ENCODE peak calls at places on chromosomes 12 and 14, in five cellular contexts. H is IMR-90, R is H9, L is mesenchymal stem cell, C is H1. S is an unnamed sample.

GRCh38 chr14:41167040-41167439 is 439.6 kb upstream of the LRFN5 start:
- DNase-seq in H (no peak), R (peak; percentile 35), L (no peak), C (no peak), S (no peak)

GRCh38 chr12:78331764-78332163 is 501.1 kb downstream of the NAV3 start:
- DNase-seq in H (no peak), R (no peak), L (peak; percentile 4), C (no peak), S (peak; percentile 9)

GRCh38 chr14:21768116-21768874 is 94.7 kb upstream of the OR4E1 start:
- DNase-seq in H (peak; percentile 1), R (peak; percentile 58), L (peak; percentile 14), C (no peak), S (peak; percentile 42)

GRCh38 chr12:8709124-8709830 is 11.5 kb downstream of the RIMKLB start:
- DNase-seq in H (no peak), R (no peak), L (peak; percentile 38), C (no peak), S (no peak)

GRCh38 chr12:29990971-29991370 is 207.2 kb upstream of the TMTC1 start:
- DNase-seq in H (peak; percentile 2), R (no peak), L (no peak), C (no peak), S (no peak)

GRCh38 chr12:104792570-104792969 is 165.5 kb downstream of the SLC41A2 start:
- DNase-seq in H (peak; percentile 86), R (no peak), L (peak; percentile 71), C (no peak), S (no peak)

GRCh38 chr12:45726594-45727300 is 2.8 kb upstream of the ARID2 start:
- DNase-seq in H (peak; percentile 21), R (peak; percentile 48), L (peak; percentile 59), C (peak; percentile 61), S (no peak)

GRCh38 chr12:127107744-127108143 is 1159.2 kb upstream of the TMEM132C start:
- DNase-seq in H (no peak), R (no peak), L (no peak), C (no peak), S (no peak)

GRCh38 chr12:124478985-124479645 is 88.3 kb downstream of the NCOR2 start:
- DNase-seq in H (no peak), R (no peak), L (no peak), C (no peak), S (no peak)

GRCh38 chr12:59808317-59808910 is 212.6 kb downstream of the SLC16A7 start:
- DNase-seq in H (peak; percentile 41), R (no peak), L (peak; percentile 50), C (no peak), S (peak; percentile 6)

GRCh38 chr14:61253064-61253753 is 27.9 kb downstream of the TMEM30B start:
- DNase-seq in H (no peak), R (no peak), L (no peak), C (no peak), S (no peak)
- H2AFZ ChIP-seq in H (peak overlapping the region; percentile 77), R (no peak overlapping the region), L (no peak overlapping the region), C (no peak overlapping the region), S (no peak overlapping the region)

DNA sequence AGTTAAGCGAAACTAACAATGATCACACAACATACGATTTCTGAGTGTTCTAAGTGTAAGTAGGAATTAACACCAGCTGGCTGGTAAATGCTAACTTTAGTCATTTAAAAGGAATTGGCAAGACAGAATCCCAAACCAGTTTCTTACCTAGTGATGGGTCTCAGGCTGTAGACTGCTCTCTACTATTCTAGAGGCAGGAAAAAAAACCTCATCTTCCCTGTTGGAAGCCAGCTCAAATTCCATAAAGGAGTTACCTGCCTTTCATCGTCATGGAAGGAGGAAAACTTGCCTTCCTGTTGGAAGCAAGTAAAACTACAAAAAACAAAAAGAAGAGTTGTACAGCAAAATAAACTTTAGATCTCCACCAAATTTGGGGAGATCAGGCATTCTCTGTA is 23.7 kb upstream of the SLC7A8 start:
- DNase-seq in H (no peak), R (no peak), L (no peak), C (no peak), S (no peak)
- H2BK15ac ChIP-seq in H (no peak overlapping the region), R (no peak overlapping the region), L (no peak overlapping the region), C (no peak overlapping the region), S (no peak overlapping the region)

DNA sequence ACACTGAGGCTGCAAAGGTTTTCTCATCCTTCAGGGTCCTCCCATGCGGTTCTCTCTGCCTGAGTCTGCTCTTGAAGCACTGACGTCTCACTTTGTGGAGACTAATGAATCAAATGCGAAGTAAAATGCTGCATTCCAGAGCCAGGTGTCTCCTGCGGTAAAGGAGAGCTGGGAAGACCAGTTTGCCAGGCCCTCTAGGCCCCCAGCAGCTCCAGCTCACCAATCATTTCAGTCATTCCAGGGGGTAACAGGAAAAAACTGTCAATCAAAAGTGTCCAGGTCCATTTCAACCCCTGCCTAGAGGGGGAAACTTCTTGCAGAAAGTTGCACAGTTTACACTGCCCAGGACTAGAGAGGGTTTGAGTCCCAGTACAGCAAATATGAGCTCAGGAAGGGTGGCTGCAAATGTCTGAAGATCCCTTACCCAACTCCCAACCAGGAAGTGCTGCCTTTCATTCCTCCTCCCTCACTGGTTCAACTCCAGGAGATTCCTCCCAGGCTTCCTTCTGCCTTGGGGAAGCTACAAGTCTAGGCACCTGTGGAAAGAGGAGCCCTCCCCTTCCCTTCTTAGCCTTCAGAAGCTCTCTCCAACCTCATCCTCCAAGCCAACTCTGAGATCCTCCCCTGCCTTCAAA is 2.7 kb upstream of the NXPH4 start:
- DNase-seq in H (no peak), R (no peak), L (no peak), C (no peak), S (no peak)
- H2AFZ ChIP-seq in H (peak overlapping the region; percentile 47), R (no peak overlapping the region), L (no peak overlapping the region), C (no peak overlapping the region), S (no peak overlapping the region)

DNA sequence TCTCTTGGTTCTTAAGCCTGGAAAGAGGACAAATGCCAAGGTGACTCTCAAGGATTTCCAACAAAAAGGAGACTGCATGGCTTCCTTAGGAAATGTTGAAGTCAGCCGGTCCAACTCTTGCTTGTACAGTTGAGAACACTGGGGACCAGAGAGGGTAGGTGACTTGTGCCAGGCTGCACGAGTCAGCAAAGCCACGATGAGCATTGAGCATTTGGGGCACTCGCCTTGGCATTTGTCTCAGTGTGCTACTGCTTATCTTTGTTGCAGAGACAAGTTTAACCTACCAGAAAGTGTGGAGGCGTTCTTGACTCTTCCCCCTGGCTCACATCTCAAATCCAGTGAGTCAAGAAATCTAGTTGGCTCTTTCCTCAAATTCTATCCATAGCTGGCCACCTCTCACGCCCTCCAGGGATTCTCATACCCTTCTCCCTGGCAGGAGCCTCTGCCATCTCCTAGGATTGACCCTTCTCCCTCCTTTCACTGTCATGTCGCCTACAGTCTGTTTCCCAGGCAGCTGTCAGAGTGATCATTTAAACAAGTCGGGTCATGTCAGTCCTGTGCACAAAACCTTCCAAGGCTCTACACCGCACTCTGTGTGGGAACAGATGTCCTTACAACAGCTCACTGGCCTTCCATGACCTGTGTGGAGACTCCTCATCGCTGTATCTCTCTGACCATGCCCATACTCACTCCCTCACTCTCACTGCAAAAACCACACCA is 17.2 kb upstream of the KRT83 start:
- DNase-seq in H (no peak), R (no peak), L (no peak), C (no peak), S (no peak)
- H2BK15ac ChIP-seq in H (no peak overlapping the region), R (no peak overlapping the region), L (no peak overlapping the region), C (no peak overlapping the region), S (no peak overlapping the region)

DNA sequence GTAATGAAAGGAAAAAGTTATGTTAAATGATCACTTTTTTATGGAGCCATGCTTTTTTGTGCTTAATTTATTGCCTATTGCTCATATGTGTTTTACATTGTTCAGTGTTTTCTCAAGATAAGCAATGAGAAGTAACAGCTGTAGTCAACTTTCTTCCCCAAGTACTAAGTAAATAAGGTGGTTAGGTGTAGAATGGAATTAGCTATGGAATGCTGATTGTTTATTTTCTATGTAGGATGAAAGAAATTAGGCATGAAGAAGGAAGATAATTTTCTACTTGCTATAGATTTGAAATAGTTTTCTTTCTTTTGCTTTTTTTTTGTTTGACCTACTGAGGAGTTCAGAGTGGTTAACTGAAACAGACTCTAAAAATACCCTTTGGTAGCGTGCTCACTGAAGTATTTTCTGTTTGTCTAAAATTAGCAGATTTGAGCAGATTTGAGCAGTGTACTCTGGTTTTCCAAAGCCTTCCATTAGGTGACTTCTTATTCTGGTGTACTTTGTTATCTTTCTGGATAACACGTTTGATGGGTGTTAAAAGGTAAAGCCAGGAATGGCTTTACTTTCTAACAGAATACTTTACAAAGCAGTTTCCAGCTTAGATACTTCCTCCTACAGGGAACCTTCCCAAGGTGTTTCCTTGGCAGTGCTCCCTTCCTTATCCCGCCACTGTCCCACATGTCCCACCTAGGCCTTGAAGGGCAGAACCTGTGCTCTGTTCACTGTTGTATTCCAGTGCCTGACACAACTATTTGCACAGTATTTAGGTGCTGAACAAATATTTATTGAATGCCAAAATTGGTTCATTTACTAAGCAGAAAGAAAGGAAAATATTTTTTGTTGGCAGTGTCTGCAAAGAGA is 56.0 kb downstream of the RASSF3 start:
- DNase-seq in H (peak; percentile 54), R (no peak), L (peak; percentile 61), C (no peak), S (no peak)
- H2AFZ ChIP-seq in H (no peak overlapping the region), R (no peak overlapping the region), L (no peak overlapping the region), C (no peak overlapping the region), S (no peak overlapping the region)

GRCh38 chr12:66500094-66500493 is 178.8 kb downstream of the GRIP1 start:
- DNase-seq in H (no peak), R (no peak), L (no peak), C (no peak), S (no peak)

GRCh38 chr12:66497000-66497897 is 181.6 kb downstream of the GRIP1 start:
- DNase-seq in H (no peak), R (peak; percentile 88), L (no peak), C (peak; percentile 61), S (no peak)

GRCh38 chr12:66502911-66503310 is 176.0 kb downstream of the GRIP1 start:
- DNase-seq in H (no peak), R (no peak), L (no peak), C (no peak), S (no peak)

GRCh38 chr12:66503746-66504145 is 175.1 kb downstream of the GRIP1 start:
- DNase-seq in H (no peak), R (no peak), L (no peak), C (no peak), S (no peak)

GRCh38 chr12:66500841-66501240 is 178.0 kb downstream of the GRIP1 start:
- DNase-seq in H (no peak), R (no peak), L (no peak), C (no peak), S (no peak)
- H2BK15ac ChIP-seq in H (no peak overlapping the region), R (no peak overlapping the region), L (no peak overlapping the region), C (no peak overlapping the region), S (no peak overlapping the region)

GRCh38 chr12:39043425-39043824 is 138.0 kb upstream of the CPNE8 start:
- DNase-seq in H (no peak), R (no peak), L (no peak), C (no peak), S (no peak)
- H2AFZ ChIP-seq in H (no peak overlapping the region), R (peak overlapping the region; percentile 5), L (no peak overlapping the region), C (peak overlapping the region; percentile 19), S (peak overlapping the region; percentile 12)

DNA sequence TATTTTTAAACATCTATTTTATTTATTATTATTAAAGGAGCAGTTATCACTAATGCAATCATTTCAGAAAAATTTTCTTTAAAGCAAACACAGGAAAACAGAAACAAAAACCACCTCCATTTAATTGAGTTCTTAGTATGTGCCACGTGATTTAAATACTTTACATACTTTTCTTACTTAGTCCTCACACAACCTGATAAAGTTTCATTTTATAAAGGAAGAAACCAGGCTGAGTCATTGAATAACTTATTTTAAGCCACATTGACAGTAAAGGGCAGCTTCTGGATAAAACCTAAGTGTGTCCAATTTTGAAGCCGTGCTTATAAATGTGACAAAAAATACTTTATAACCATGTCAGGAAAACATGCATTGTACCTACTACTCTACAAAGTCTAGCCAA is 57.1 kb upstream of the PCED1B start:
- DNase-seq in H (peak; percentile 82), R (no peak), L (peak; percentile 70), C (no peak), S (no peak)
- H2BK15ac ChIP-seq in H (peak overlapping the region; percentile 67), R (no peak overlapping the region), L (no peak overlapping the region), C (no peak overlapping the region), S (no peak overlapping the region)